ENCODE peak calls at places on chromosome 3, in six cellular contexts. One of them, this sample, is unnamed.

GRCh38 chr3:183158552-183159006 is 4.0 kb downstream of the LAMP3 start:
- DNase-seq in lung: no peak
- DNase-seq in psoas muscle: no peak
- DNase-seq in GM23248: peak
- DNase-seq in A549: no peak
- DNase-seq in RWPE1: peak
- DNase-seq in this sample: no peak

GRCh38 chr3:135992072-135992471 is 26.5 kb downstream of the PPP2R3A start:
- DNase-seq in A549: no peak
- DNase-seq in lung: no peak
- DNase-seq in psoas muscle: no peak
- DNase-seq in GM23248: peak
- DNase-seq in RWPE1: peak
- DNase-seq in this sample: peak

GRCh38 chr3:129888739-129889138 is 4.8 kb downstream of the TMCC1 start:
- DNase-seq in GM23248: peak
- DNase-seq in RWPE1: peak
- DNase-seq in lung: no peak
- DNase-seq in psoas muscle: no peak
- DNase-seq in A549: no peak
- DNase-seq in this sample: peak

GRCh38 chr3:139122221-139122581 is 77.5 kb upstream of the PRR23C start:
- DNase-seq in GM23248: peak
- DNase-seq in A549: no peak
- DNase-seq in psoas muscle: no peak
- DNase-seq in RWPE1: no peak
- DNase-seq in lung: peak
- DNase-seq in this sample: no peak

GRCh38 chr3:139846729-139847128 is 88.3 kb upstream of the CLSTN2 start:
- DNase-seq in psoas muscle: no peak
- DNase-seq in lung: no peak
- DNase-seq in RWPE1: no peak
- DNase-seq in GM23248: no peak
- DNase-seq in A549: no peak
- DNase-seq in this sample: no peak

GRCh38 chr3:101978348-101978747 is 129.0 kb downstream of the NFKBIZ start:
- DNase-seq in GM23248: no peak
- DNase-seq in A549: no peak
- DNase-seq in RWPE1: no peak
- DNase-seq in psoas muscle: no peak
- DNase-seq in lung: no peak
- DNase-seq in this sample: no peak

GRCh38 chr3:183518446-183519185 is 36.9 kb downstream of the KLHL6 start:
- DNase-seq in psoas muscle: no peak
- DNase-seq in lung: no peak
- DNase-seq in A549: no peak
- DNase-seq in RWPE1: no peak
- DNase-seq in GM23248: peak
- DNase-seq in this sample: no peak

GRCh38 chr3:9727041-9727595 is 4.4 kb upstream of the BRPF1 start:
- DNase-seq in GM23248: peak
- DNase-seq in psoas muscle: no peak
- DNase-seq in lung: no peak
- DNase-seq in A549: peak
- DNase-seq in RWPE1: no peak
- DNase-seq in this sample: no peak

GRCh38 chr3:70943886-70944285 is 631.4 kb upstream of the MDFIC2 start:
- DNase-seq in A549: no peak
- DNase-seq in RWPE1: no peak
- DNase-seq in GM23248: peak
- DNase-seq in psoas muscle: no peak
- DNase-seq in lung: no peak
- DNase-seq in this sample: no peak

GRCh38 chr3:69368129-69368741 is 17.7 kb downstream of the FRMD4B start:
- DNase-seq in psoas muscle: no peak
- DNase-seq in lung: peak
- DNase-seq in RWPE1: no peak
- DNase-seq in A549: no peak
- DNase-seq in GM23248: no peak
- DNase-seq in this sample: no peak

GRCh38 chr3:159844383-159844730 is 144.3 kb upstream of the IL12A start:
- DNase-seq in lung: no peak
- DNase-seq in A549: no peak
- DNase-seq in RWPE1: no peak
- DNase-seq in psoas muscle: no peak
- DNase-seq in GM23248: no peak
- DNase-seq in this sample: no peak

GRCh38 chr3:50671331-50671730 is 3.4 kb upstream of the DOCK3 start:
- DNase-seq in GM23248: peak
- DNase-seq in A549: peak
- DNase-seq in psoas muscle: no peak
- DNase-seq in RWPE1: peak
- DNase-seq in lung: no peak
- DNase-seq in this sample: peak

DNA sequence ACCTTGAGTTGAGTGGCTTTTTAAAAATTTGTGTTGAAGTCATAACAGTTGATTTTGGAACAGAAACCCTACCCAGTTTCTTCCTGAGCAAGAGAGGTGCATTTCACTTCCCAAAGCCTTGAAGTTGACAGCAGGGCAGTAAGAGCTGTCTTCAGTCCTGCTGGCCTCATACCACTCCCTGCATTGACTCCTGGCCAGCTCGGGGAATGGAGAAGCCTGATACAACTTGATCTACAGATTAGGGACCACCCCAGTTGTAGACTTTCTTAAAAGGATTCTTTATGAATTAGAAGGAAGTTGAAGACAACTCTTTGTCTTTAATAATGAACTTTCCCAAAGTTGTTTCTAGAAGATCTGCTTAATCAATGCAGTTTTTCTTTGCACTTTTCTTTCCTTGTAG is 90.6 kb upstream of the FLNB start:
- DNase-seq in psoas muscle: no peak
- DNase-seq in A549: no peak
- DNase-seq in GM23248: peak
- DNase-seq in lung: no peak
- DNase-seq in RWPE1: no peak
- DNase-seq in this sample: no peak
- H3K27ac ChIP-seq in psoas muscle: peak
- H3K27ac ChIP-seq in A549: no peak
- H3K27ac ChIP-seq in GM23248: peak
- H3K27ac ChIP-seq in lung: no peak
- H3K27ac ChIP-seq in RWPE1: no peak
- H3K27ac ChIP-seq in this sample: peak

GRCh38 chr3:52024765-52025452 is 29.2 kb upstream of the RPL29 start:
- DNase-seq in A549: no peak
- DNase-seq in RWPE1: no peak
- DNase-seq in GM23248: no peak
- DNase-seq in lung: no peak
- DNase-seq in psoas muscle: no peak
- DNase-seq in this sample: no peak
- H3K27ac ChIP-seq in A549: no peak
- H3K27ac ChIP-seq in RWPE1: peak
- H3K27ac ChIP-seq in GM23248: no peak
- H3K27ac ChIP-seq in lung: peak
- H3K27ac ChIP-seq in psoas muscle: peak
- H3K27ac ChIP-seq in this sample: no peak

GRCh38 chr3:175215833-175216232 is 356.7 kb downstream of the NAALADL2 start:
- DNase-seq in psoas muscle: no peak
- DNase-seq in GM23248: no peak
- DNase-seq in A549: no peak
- DNase-seq in lung: no peak
- DNase-seq in RWPE1: no peak
- DNase-seq in this sample: no peak

GRCh38 chr3:175208316-175208715 is 349.2 kb downstream of the NAALADL2 start:
- DNase-seq in A549: no peak
- DNase-seq in RWPE1: no peak
- DNase-seq in GM23248: peak
- DNase-seq in psoas muscle: no peak
- DNase-seq in lung: no peak
- DNase-seq in this sample: no peak

GRCh38 chr3:175211481-175211880 is 352.3 kb downstream of the NAALADL2 start:
- DNase-seq in RWPE1: no peak
- DNase-seq in GM23248: no peak
- DNase-seq in A549: no peak
- DNase-seq in psoas muscle: no peak
- DNase-seq in lung: no peak
- DNase-seq in this sample: no peak

GRCh38 chr3:175212896-175213295 is 353.8 kb downstream of the NAALADL2 start:
- DNase-seq in A549: no peak
- DNase-seq in GM23248: peak
- DNase-seq in psoas muscle: no peak
- DNase-seq in RWPE1: peak
- DNase-seq in lung: no peak
- DNase-seq in this sample: peak

DNA sequence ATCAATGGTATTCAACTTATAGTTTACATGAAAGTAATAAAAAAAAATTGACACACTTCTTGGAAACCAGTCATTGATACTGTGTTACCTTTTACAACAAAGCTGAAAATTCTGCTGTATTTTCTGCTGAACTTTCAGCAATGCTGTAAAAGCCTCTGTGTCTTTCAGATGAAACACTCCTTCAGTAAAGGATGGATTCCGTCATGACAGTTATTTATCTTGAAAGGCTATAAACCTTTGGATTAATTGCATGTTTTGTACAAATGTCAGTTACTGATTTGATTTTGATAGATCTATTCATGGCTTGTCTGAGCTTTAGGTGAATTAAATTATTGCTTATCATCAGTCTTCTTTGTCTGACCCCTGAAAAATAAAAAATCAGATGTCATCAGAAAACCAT is 355.1 kb downstream of the NAALADL2 start:
- DNase-seq in lung: no peak
- DNase-seq in psoas muscle: no peak
- DNase-seq in GM23248: no peak
- DNase-seq in RWPE1: no peak
- DNase-seq in A549: no peak
- DNase-seq in this sample: no peak
- H3K27ac ChIP-seq in lung: no peak
- H3K27ac ChIP-seq in psoas muscle: no peak
- H3K27ac ChIP-seq in GM23248: no peak
- H3K27ac ChIP-seq in RWPE1: no peak
- H3K27ac ChIP-seq in A549: no peak
- H3K27ac ChIP-seq in this sample: no peak

DNA sequence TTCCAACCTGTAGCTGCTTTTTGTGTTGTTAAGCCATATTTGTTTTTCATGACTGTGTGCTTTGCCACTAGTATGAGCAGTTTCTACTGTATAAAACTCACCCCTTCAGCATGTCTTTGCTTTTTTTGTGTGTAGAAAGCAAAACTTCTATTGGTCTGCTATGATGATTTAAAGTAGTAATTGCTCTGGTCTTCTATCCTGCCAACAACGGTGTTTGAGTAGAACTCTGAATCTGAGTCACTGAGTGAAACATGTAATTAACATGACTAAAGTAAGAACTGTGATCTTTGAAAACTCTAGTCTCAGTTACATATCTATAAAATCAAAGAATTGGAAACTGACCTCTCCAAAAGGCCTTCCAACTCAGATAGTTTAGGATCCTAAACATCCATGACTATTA is 133.6 kb downstream of the TPRG1 start:
- DNase-seq in psoas muscle: no peak
- DNase-seq in GM23248: peak
- DNase-seq in lung: no peak
- DNase-seq in RWPE1: no peak
- DNase-seq in A549: no peak
- DNase-seq in this sample: peak
- H3K27ac ChIP-seq in psoas muscle: peak
- H3K27ac ChIP-seq in GM23248: no peak
- H3K27ac ChIP-seq in lung: peak
- H3K27ac ChIP-seq in RWPE1: no peak
- H3K27ac ChIP-seq in A549: peak
- H3K27ac ChIP-seq in this sample: peak

GRCh38 chr3:63654246-63654645 is 1.8 kb downstream of the SNTN start:
- DNase-seq in A549: no peak
- DNase-seq in lung: no peak
- DNase-seq in RWPE1: no peak
- DNase-seq in psoas muscle: no peak
- DNase-seq in GM23248: peak
- DNase-seq in this sample: no peak
- H3K27ac ChIP-seq in A549: no peak
- H3K27ac ChIP-seq in lung: no peak
- H3K27ac ChIP-seq in RWPE1: no peak
- H3K27ac ChIP-seq in psoas muscle: no peak
- H3K27ac ChIP-seq in GM23248: peak
- H3K27ac ChIP-seq in this sample: no peak